ENCODE peak calls at places on chromosomes 12 and 14, in four cellular contexts. T, B, M and P are unnamed samples.

GRCh38 chr14:55031190-55031589 is 4.2 kb downstream of the SOCS4 start:
- DNase-seq in M (no peak), T (no peak), B (no peak), P (no peak)

GRCh38 chr12:70948236-70948975 is 27.9 kb upstream of the PTPRR start:
- DNase-seq in T (no peak), B (no peak), M (no peak), P (no peak)

GRCh38 chr12:79936670-79937069 is 1.8 kb upstream of the PPP1R12A start:
- DNase-seq in M (no peak), B (no peak), T (no peak), P (no peak)

GRCh38 chr12:85076688-85077430 is 40.7 kb downstream of the LRRIQ1 start:
- DNase-seq in B (peak; percentile 17), M (no peak), T (no peak), P (no peak)

GRCh38 chr12:66688836-66689439 is 10.1 kb upstream of the GRIP1 start:
- DNase-seq in T (peak; percentile 52), M (peak; percentile 58), B (no peak), P (no peak)

GRCh38 chr12:99916555-99916954 is 68.2 kb downstream of the ANKS1B start:
- DNase-seq in B (no peak), T (no peak), M (no peak), P (no peak)

GRCh38 chr14:67467134-67467533 is 21.4 kb downstream of the TMEM229B start:
- DNase-seq in T (no peak), M (no peak), B (no peak), P (no peak)

GRCh38 chr12:25266522-25266921 is 15.8 kb upstream of the KRAS start:
- DNase-seq in B (no peak), M (no peak), T (no peak), P (no peak)

GRCh38 chr14:29584992-29585391 is 342.7 kb downstream of the PRKD1 start:
- DNase-seq in M (peak; percentile 52), T (peak; percentile 44), B (no peak), P (no peak)

GRCh38 chr14:81122326-81122725 is 98.4 kb downstream of the GTF2A1 start:
- DNase-seq in B (no peak), M (no peak), T (no peak), P (no peak)

GRCh38 chr12:54701940-54702592 is 53.9 kb upstream of the DCD start:
- DNase-seq in M (no peak), T (no peak), B (no peak), P (no peak)

GRCh38 chr12:69698769-69699540 is at the start of gene BEST3:
- DNase-seq in M (no peak), T (no peak), B (no peak), P (no peak)

GRCh38 chr12:42286741-42287140 is 39.2 kb downstream of the ZCRB1 start:
- DNase-seq in T (no peak), M (no peak), B (no peak), P (no peak)

GRCh38 chr12:26691234-26691970 is 141.6 kb downstream of the ITPR2 start:
- DNase-seq in M (no peak), T (no peak), B (no peak), P (no peak)

GRCh38 chr12:51721281-51721940 is 127.1 kb downstream of the FIGNL2 start:
- DNase-seq in T (no peak), M (peak; percentile 56), B (no peak), P (peak; percentile 3)

GRCh38 chr12:52083638-52083996 is 4.1 kb downstream of the SMIM41 start:
- DNase-seq in M (no peak), B (no peak), T (no peak), P (no peak)

GRCh38 chr12:128783129-128783574 is 40.6 kb downstream of the SLC15A4 start:
- DNase-seq in B (peak; percentile 44), T (no peak), M (peak; percentile 53), P (peak; percentile 17)

GRCh38 chr12:8033153-8034044 is 883 bp downstream of the FOXJ2 start:
- DNase-seq in T (peak; percentile 45), B (peak; percentile 81), M (peak; percentile 91), P (peak; percentile 67)

GRCh38 chr12:122983789-122984515 is 3.5 kb downstream of the ARL6IP4 start:
- DNase-seq in T (no peak), M (no peak), B (no peak), P (no peak)

GRCh38 chr12:5033883-5034282 is 9.8 kb upstream of the KCNA5 start:
- DNase-seq in B (no peak), M (no peak), T (no peak), P (no peak)

GRCh38 chr12:120180975-120181374 is 13.5 kb downstream of the GCN1 start:
- DNase-seq in T (no peak), B (no peak), M (no peak), P (no peak)

GRCh38 chr14:91267965-91268437 is 23.5 kb upstream of the GPR68 start:
- DNase-seq in T (no peak), B (no peak), M (no peak), P (no peak)

GRCh38 chr14:103891667-103892215 is 36.5 kb upstream of the TDRD9 start:
- DNase-seq in B (no peak), M (no peak), T (peak; percentile 60), P (no peak)

GRCh38 chr14:40417777-40418401 is 985.7 kb upstream of the FBXO33 start:
- DNase-seq in B (no peak), T (peak; percentile 14), M (peak; percentile 66), P (no peak)

GRCh38 chr12:42823679-42824078 is 234.1 kb upstream of the PRICKLE1 start:
- DNase-seq in T (no peak), M (no peak), B (no peak), P (no peak)

GRCh38 chr14:56805201-56805991 is 4.9 kb downstream of the OTX2 start:
- DNase-seq in B (no peak), M (no peak), T (no peak), P (no peak)

GRCh38 chr12:12376636-12377448 is 20.0 kb downstream of the BORCS5 start:
- DNase-seq in M (no peak), T (no peak), B (peak; percentile 50), P (no peak)

GRCh38 chr12:54935235-54935951 is 49.2 kb downstream of the TESPA1 start:
- DNase-seq in B (no peak), M (no peak), T (no peak), P (peak; percentile 32)

GRCh38 chr12:51012570-51013236 is 13.5 kb downstream of the SLC11A2 start:
- DNase-seq in M (no peak), T (no peak), B (no peak), P (no peak)

GRCh38 chr12:103994235-103994634 is 28.6 kb downstream of the TDG start:
- DNase-seq in T (no peak), B (no peak), M (no peak), P (no peak)
- H3K4me1 ChIP-seq in T (no peaks in the 10 kb centered on the region), B (no peaks in the 10 kb centered on the region), M (no peaks in the 10 kb centered on the region), P (no peaks in the 10 kb centered on the region)

GRCh38 chr12:46770501-46771183 is 55.2 kb downstream of the SLC38A4 start:
- DNase-seq in M (no peak), T (peak; percentile 22), B (no peak), P (no peak)
- H3K4me3 ChIP-seq in M (no peak overlapping the region), T (no peak overlapping the region), B (no peak overlapping the region), P (no peak overlapping the region)

GRCh38 chr12:53418221-53418620 is 5.4 kb upstream of the AMHR2 start:
- DNase-seq in B (no peak), M (no peak), T (no peak), P (no peak)
- H3K27ac ChIP-seq in B (no peak overlapping the region), M (no peak overlapping the region), T (no peak overlapping the region), P (no peak overlapping the region)

DNA sequence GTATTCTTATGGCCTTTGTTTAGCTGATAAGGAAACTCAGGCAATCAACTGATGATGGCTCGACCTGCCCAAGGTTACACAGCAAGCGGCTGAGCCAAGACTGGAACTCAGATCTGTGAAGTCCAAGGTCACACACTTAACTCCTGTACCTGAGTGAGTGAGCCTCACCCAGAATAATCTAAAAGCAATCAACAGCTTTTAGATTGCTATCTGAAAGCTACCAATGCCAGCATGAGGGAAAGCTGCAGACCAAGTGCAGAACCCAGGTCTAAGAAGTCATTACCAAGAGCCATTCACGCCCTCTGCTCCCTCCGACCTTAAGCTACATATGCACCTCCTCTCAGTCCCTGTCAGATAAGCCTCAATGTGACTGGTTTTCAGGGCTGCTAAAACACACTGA is 12.1 kb downstream of the APPL2 start:
- DNase-seq in B (no peak), M (no peak), T (no peak), P (no peak)
- H3K4me1 ChIP-seq in B (peaks cover 5% of the 10 kb centered on the region), M (peaks cover 72% of the 10 kb centered on the region), T (peaks cover 25% of the 10 kb centered on the region), P (peaks cover 7% of the 10 kb centered on the region)

DNA sequence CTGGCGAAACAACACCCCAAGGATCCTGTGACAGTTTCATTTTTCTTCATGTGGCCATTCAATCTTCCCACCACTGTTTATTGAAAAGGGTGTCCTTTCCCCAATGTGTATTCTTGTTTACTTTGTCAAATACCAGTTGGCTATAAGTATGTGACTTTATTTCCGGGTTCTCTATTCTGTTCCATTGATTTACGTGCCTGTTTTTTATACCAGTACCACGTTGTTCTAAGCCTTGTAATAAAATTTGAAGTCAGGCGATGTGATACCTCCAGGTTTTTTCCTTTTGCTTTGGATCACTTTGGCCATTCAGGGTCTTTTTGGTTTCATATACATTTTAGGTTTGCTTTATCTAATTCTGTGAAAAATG is 9.1 kb upstream of the MGAT4C start:
- DNase-seq in M (no peak), T (no peak), B (no peak), P (no peak)
- H3K4me3 ChIP-seq in M (no peak overlapping the region), T (no peak overlapping the region), B (no peak overlapping the region), P (no peak overlapping the region)

DNA sequence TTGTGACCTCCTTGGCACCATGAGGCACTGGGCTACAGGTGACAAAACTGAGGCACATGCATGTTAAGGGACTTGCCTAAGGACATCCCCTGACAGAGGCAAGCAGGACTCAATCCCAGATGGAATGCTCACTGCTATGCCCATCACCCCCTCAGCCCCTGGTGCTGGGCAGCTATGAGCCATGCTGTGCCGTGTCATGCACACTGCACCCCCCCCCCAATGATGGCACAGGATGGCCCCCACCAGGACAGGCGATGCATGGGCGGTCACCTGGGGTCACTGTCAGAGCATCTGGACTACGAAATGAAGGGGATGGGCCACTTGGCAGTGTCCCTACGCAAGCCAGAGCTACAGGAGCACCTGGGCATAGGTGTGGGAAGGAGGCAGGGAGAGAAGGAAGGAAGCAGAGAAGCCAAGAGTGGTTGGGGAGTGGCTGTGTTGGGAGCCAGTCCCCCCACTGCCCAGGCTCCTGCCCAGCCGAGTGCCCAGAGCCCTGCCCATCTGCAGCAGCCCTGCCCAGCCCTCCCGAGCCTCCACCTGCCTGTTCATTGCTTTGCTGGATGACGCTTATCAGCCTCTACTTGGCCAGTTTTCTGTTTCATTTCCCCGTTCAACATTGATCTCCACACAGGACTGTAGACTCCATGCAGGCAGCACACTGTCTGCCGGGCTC is 84.9 kb upstream of the DIO3 start:
- DNase-seq in M (peak; percentile 10), B (no peak), T (peak; percentile 74), P (no peak)
- H3K27ac ChIP-seq in M (peak overlapping the region; percentile 83), B (peak overlapping the region; percentile 78), T (peak overlapping the region; percentile 91), P (no peak overlapping the region)

GRCh38 chr14:93041002-93041401 is 74.7 kb downstream of the ITPK1 start:
- DNase-seq in M (no peak), B (no peak), T (no peak), P (no peak)

GRCh38 chr14:93042968-93043940 is 72.5 kb downstream of the ITPK1 start:
- DNase-seq in M (peak; percentile 89), T (peak; percentile 90), B (no peak), P (no peak)

GRCh38 chr14:93041830-93042229 is 73.9 kb downstream of the ITPK1 start:
- DNase-seq in B (no peak), M (no peak), T (no peak), P (no peak)

GRCh38 chr14:93039649-93040315 is 75.9 kb downstream of the ITPK1 start:
- DNase-seq in B (no peak), T (no peak), M (no peak), P (no peak)

GRCh38 chr14:93040443-93040842 is 75.3 kb downstream of the ITPK1 start:
- DNase-seq in T (no peak), B (no peak), M (no peak), P (no peak)
- H3K4me1 ChIP-seq in T (peaks cover 80% of the 10 kb centered on the region), B (peaks cover 7% of the 10 kb centered on the region), M (peaks cover 91% of the 10 kb centered on the region), P (peaks cover 5% of the 10 kb centered on the region)